ENCODE peak calls at places on chromosomes 4 and X, in four cellular contexts. F is K562, Y is A549, P is HepG2. C is an unnamed sample.

GRCh38 chr4:105601406-105601805 is 49.0 kb downstream of the ARHGEF38 start:
- DNase-seq in F (no peak), Y (no peak), P (no peak), C (no peak)

GRCh38 chr4:128583753-128584712 is 225.5 kb upstream of the JADE1 start:
- DNase-seq in F (no peak), Y (no peak), P (no peak), C (no peak)

GRCh38 chrX:40476958-40477357 is 103.8 kb upstream of the ATP6AP2 start:
- DNase-seq in F (no peak), Y (no peak), P (no peak), C (no peak)

GRCh38 chr4:82705881-82706280 is 92.7 kb downstream of the SCD5 start:
- DNase-seq in F (no peak), Y (no peak), P (no peak), C (no peak)

GRCh38 chrX:134926864-134927263 is 63.9 kb upstream of the SMIM10 start:
- DNase-seq in F (no peak), Y (no peak), P (no peak), C (no peak)

GRCh38 chrX:37834937-37835336 is 12.4 kb downstream of the DYNLT3 start:
- DNase-seq in F (no peak), Y (no peak), P (no peak), C (no peak)

GRCh38 chr4:173038192-173038896 is 130.3 kb upstream of the GALNT7 start:
- DNase-seq in F (no peak), Y (no peak), P (no peak), C (peak)

GRCh38 chr4:41070516-41071281 is 143.6 kb downstream of the APBB2 start:
- DNase-seq in F (no peak), Y (no peak), P (no peak), C (peak)

GRCh38 chr4:4256799-4257198 is 8.8 kb upstream of the TMEM128 start:
- DNase-seq in F (no peak), Y (no peak), P (no peak), C (no peak)

GRCh38 chr4:157674699-157675098 is 454.2 kb downstream of the GRIA2 start:
- DNase-seq in F (no peak), Y (no peak), P (no peak), C (no peak)

GRCh38 chr4:155371432-155372043 is 5.2 kb downstream of the MAP9 start:
- DNase-seq in F (no peak), Y (no peak), P (no peak), C (peak)

GRCh38 chr4:185471235-185472062 is at the start of gene CCDC110:
- DNase-seq in F (peak), Y (peak), P (peak), C (peak)

GRCh38 chrX:104195489-104196084 is 29.3 kb downstream of the FAM199X start:
- DNase-seq in F (peak), Y (peak), P (peak), C (peak)

GRCh38 chrX:150544222-150544787 is 24.1 kb upstream of the MTM1 start:
- DNase-seq in F (peak), Y (peak), P (peak), C (no peak)

GRCh38 chr4:10664408-10664807 is 20.2 kb downstream of the CLNK start:
- DNase-seq in F (no peak), Y (no peak), P (no peak), C (peak)

GRCh38 chr4:148166132-148166531 is 276.1 kb downstream of the NR3C2 start:
- DNase-seq in F (no peak), Y (no peak), P (no peak), C (peak)

GRCh38 chr4:148161601-148162000 is 280.6 kb downstream of the NR3C2 start:
- DNase-seq in F (no peak), Y (no peak), P (no peak), C (no peak)

GRCh38 chr4:148164529-148164928 is 277.7 kb downstream of the NR3C2 start:
- DNase-seq in F (no peak), Y (no peak), P (no peak), C (no peak)

GRCh38 chr4:148163011-148163410 is 279.2 kb downstream of the NR3C2 start:
- DNase-seq in F (no peak), Y (no peak), P (no peak), C (no peak)

GRCh38 chr4:148162554-148162953 is 279.7 kb downstream of the NR3C2 start:
- DNase-seq in F (no peak), Y (no peak), P (no peak), C (no peak)
- H3K27ac ChIP-seq in F (no peak), Y (no peak), P (no peak), C (no peak)

DNA sequence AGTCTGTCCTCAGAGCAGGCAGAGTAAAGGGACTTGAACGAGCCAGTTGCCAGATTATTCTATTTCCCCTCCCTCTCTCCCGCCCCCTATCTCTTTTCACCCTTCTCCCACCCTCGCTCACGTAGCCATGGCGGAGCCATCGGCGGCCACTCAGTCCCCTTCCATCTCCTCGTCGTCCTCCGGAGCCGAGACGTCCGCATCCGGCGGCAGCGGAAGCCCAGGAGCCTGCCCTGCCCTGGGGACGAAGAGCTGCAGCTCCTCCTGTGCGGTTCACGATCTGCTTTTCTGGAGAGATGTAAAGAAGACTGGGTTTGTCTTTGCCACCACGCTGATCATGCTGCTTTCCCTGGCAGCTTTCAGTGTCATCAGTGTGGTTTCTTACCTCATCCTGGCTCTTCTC is 106.2 kb upstream of the SMAD1 start:
- DNase-seq in F (no peak), Y (no peak), P (no peak), C (no peak)
- TF ChIP-seq JUN in F (no peak), Y (no peak), P (no peak), C (no peak)

DNA sequence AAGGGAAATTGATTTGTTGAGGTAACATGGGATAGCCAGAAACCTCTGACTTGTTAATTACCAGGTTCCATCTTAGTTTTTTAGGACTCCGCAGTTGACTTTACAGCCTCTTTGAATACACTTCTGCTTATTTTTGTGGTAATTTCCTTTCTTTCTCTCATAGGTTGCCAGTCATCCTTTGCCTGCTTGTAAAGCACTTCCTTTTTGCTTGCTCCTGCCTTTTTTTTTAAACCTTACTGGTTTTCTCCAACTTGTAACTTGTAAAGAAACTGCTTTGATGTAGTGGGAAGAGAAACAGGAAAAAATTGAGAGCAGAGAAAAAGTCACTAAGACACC is 2.6 kb downstream of the PGK1 start:
- DNase-seq in F (no peak), Y (no peak), P (no peak), C (peak)
- H3K27ac ChIP-seq in F (no peak), Y (no peak), P (no peak), C (peak)

DNA sequence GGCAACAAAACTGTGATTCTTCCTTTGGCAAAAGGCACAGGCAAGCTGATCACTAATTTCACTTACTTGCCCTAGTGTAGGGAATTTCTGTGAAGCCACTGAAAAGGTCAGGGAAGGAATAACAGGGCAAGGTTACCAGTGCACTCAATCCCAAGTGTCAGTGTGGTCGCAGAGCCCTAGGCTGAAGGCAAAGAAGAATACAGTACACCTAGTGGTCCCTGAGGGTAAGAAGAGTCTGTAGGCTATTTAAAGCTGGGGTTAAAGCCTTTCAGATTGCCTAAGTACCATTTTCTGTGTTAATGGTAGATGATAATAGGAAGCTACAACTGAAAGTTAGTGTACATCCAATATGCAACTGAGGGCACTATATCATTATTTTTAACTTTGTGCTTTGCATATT is 173.6 kb upstream of the NRK start:
- DNase-seq in F (no peak), Y (no peak), P (no peak), C (no peak)
- TF ChIP-seq JUN in F (no peak), Y (no peak), P (no peak), C (no peak)

C was measured in endothelial cell of umbilical vein.